ENCODE peak calls at places on chromosomes 11 and 22, in six cellular contexts. Y is IMR-90, E is H1, R is mesenchymal stem cell, Q is mesendoderm, S is neuronal stem cell. J is an unnamed sample.

GRCh38 chr11:95705485-95706124 is 84.0 kb downstream of the FAM76B start:
- DNase-seq in S (peak; percentile 84), Q (peak; percentile 83), R (peak; percentile 81), Y (peak; percentile 81), E (peak; percentile 88), J (peak; percentile 87)

GRCh38 chr11:79078999-79079398 is 361.8 kb downstream of the TENM4 start:
- DNase-seq in Y (no peak), S (no peak), E (no peak), R (no peak), Q (no peak), J (no peak)

GRCh38 chr11:86418929-86419328 is 44.2 kb downstream of the CCDC81 start:
- DNase-seq in Y (peak; percentile 28), Q (peak; percentile 36), S (no peak), E (no peak), R (no peak), J (no peak)

GRCh38 chr11:26827567-26828037 is 105.7 kb upstream of the SLC5A12 start:
- DNase-seq in S (no peak), Y (peak; percentile 30), R (peak; percentile 76), E (no peak), Q (no peak), J (no peak)

GRCh38 chr22:35608088-35608487 is 9.0 kb downstream of the MB start:
- DNase-seq in Y (no peak), Q (no peak), S (no peak), R (no peak), E (no peak), J (no peak)

GRCh38 chr22:42473484-42474193 is 41.4 kb upstream of the NFAM1 start:
- DNase-seq in S (peak; percentile 47), R (peak; percentile 74), Y (peak; percentile 63), E (no peak), Q (peak; percentile 72), J (no peak)

GRCh38 chr11:6927030-6927617 is 898 bp downstream of the ZNF215 start:
- DNase-seq in Y (no peak), S (no peak), E (no peak), R (no peak), Q (peak; percentile 7), J (no peak)

GRCh38 chr22:11253000-11253511 is 4274.9 kb upstream of the OR11H1 start:
- DNase-seq in R (no peak), Q (no peak), E (no peak), S (no peak), Y (no peak), J (peak; percentile 6)

GRCh38 chr11:63641727-63642126 is 27.5 kb upstream of the PLAAT3 start:
- DNase-seq in E (no peak), Q (no peak), R (no peak), S (no peak), Y (peak; percentile 10), J (no peak)

GRCh38 chr11:126083829-126084607 is 21.4 kb upstream of the CDON start:
- DNase-seq in S (peak; percentile 73), E (no peak), Y (no peak), R (no peak), Q (no peak), J (no peak)

GRCh38 chr22:27331526-27332281 is 469.9 kb downstream of the MN1 start:
- DNase-seq in E (peak; percentile 73), R (peak; percentile 84), S (no peak), Q (peak; percentile 44), Y (peak; percentile 27), J (peak; percentile 63)

GRCh38 chr22:44304354-44304753 is 8.4 kb downstream of the SHISAL1 start:
- DNase-seq in E (no peak), Q (no peak), Y (peak; percentile 47), S (no peak), R (peak; percentile 58), J (no peak)

GRCh38 chr11:107741044-107741823 is 29.4 kb upstream of the SLN start:
- DNase-seq in E (peak; percentile 54), Q (peak; percentile 62), R (peak; percentile 28), S (no peak), Y (peak; percentile 44), J (no peak)

GRCh38 chr11:57324886-57325734 is at the start of gene TNKS1BP1:
- DNase-seq in Q (peak; percentile 99), Y (peak; percentile 97), R (peak; percentile 98), E (peak; percentile 95), S (peak; percentile 96), J (peak; percentile 97)
- H3K18ac ChIP-seq in Q (peak within 1 kb of the TSS; percentile 96), Y (peak within 1 kb of the TSS; percentile 86), R (peak within 1 kb of the TSS; percentile 96), E (peak within 1 kb of the TSS; percentile 94), S (peak within 1 kb of the TSS; percentile 99), J (peak within 1 kb of the TSS; percentile 88)

DNA sequence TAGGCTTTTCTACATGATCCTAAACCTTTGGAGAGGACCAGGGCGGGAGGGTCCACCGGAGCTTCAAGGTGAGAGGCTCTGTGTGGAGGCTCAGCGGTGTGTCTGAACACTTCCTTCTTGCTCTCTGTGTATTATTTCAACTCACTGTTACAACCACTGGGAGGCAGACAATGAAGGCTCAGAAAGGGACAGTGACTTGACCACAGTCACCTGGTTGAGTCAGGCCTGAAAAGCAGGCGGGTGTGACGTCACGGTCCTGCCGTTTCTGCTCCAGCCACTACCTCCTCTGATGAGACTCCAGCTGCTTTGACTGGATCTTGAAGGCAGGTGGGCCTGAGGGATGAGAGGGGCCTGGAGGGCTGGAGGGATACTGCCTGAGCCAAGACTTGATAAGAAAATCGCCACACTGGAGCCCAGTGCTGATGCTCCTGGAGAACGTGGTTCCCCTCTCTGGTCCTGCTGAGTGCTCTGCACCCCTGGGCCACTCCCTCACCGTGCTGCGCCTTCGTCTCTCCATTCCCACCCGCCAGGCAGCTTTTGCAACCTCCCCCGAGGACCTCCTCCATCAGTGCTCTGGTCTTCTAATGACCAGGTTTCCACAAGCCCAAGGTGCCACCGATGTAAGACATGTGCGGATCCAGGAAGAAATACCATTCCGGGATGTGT is 27.9 kb downstream of the KCNC1 start:
- DNase-seq in S (no peak), Q (no peak), R (no peak), Y (no peak), E (no peak), J (no peak)
- H3K18ac ChIP-seq in S (peak overlapping the region; percentile 61), Q (no peak overlapping the region), R (no peak overlapping the region), Y (no peak overlapping the region), E (no peak overlapping the region), J (no peak overlapping the region)

GRCh38 chr11:116193321-116194114 is 579.3 kb downstream of the BUD13 start:
- DNase-seq in Y (peak; percentile 62), E (peak; percentile 71), Q (peak; percentile 89), S (peak; percentile 51), R (peak; percentile 36), J (peak; percentile 82)
- H3K18ac ChIP-seq in Y (peak overlapping the region; percentile 54), E (peak overlapping the region; percentile 43), Q (peak overlapping the region; percentile 41), S (peak overlapping the region; percentile 90), R (no peak overlapping the region), J (peak overlapping the region; percentile 75)

GRCh38 chr11:67240575-67241389 is 25.5 kb upstream of the GRK2 start:
- DNase-seq in Y (peak; percentile 75), S (no peak), Q (peak; percentile 92), R (peak; percentile 93), E (no peak), J (peak; percentile 44)

GRCh38 chr11:67242548-67242947 is 23.7 kb upstream of the GRK2 start:
- DNase-seq in Q (no peak), R (no peak), S (no peak), E (no peak), Y (no peak), J (no peak)

GRCh38 chr11:67238894-67239794 is 27.1 kb upstream of the GRK2 start:
- DNase-seq in E (no peak), Q (peak; percentile 27), R (peak; percentile 45), Y (peak; percentile 26), S (no peak), J (no peak)

GRCh38 chr11:67237574-67237973 is 28.7 kb upstream of the GRK2 start:
- DNase-seq in S (no peak), E (no peak), Q (no peak), Y (no peak), R (no peak), J (no peak)

GRCh38 chr11:67239795-67240574 is 26.3 kb upstream of the GRK2 start:
- DNase-seq in R (peak; percentile 99), E (peak; percentile 91), S (peak; percentile 96), Q (peak; percentile 100), Y (peak; percentile 99), J (peak; percentile 100)
- H3K18ac ChIP-seq in R (peak overlapping the region; percentile 70), E (peak overlapping the region; percentile 89), S (peak overlapping the region; percentile 89), Q (peak overlapping the region; percentile 80), Y (peak overlapping the region; percentile 55), J (peak overlapping the region; percentile 90)

GRCh38 chr22:37020192-37020479 is 594 bp downstream of the MPST start:
- DNase-seq in Q (peak; percentile 48), E (no peak), S (no peak), R (peak; percentile 63), Y (peak; percentile 47), J (no peak)

GRCh38 chr22:37019309-37020191 is at the start of the genes MPST and TST:
- DNase-seq in Y (peak; percentile 61), E (peak; percentile 79), S (peak; percentile 75), R (peak; percentile 72), Q (peak; percentile 77), J (peak; percentile 74)

GRCh38 chr22:37017356-37017755 is 1.9 kb downstream of the TST start:
- DNase-seq in Q (no peak), R (no peak), S (no peak), Y (no peak), E (no peak), J (no peak)

GRCh38 chr22:37018086-37018814 is 997 bp downstream of the TST start:
- DNase-seq in S (no peak), Y (no peak), Q (no peak), E (no peak), R (no peak), J (no peak)

DNA sequence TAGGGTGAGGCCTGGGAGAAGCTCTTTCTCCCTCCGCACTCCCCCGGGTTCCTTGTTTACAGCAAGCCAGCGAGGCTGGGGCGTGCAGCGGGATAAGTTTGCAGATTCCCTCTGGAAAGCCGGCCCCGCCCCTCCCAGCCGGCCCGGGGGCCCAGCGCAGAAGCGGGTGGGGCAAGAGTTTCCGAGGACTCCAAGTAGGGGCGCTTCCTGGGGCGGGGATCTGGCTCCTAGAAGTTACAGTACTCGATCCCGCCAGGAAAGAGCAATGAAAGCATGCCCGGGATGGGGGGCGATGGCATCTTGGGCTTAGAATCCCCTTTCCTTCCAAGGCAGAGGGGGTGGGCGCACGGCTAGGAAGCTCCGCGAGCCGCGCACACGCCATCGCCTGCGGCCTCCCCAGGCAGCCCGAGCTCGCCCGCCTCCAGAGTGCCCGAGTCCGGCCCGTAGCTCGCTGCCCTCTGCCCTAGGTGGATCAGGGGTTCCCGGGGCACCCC is 385 bp downstream of the TST start:
- DNase-seq in E (peak; percentile 78), S (peak; percentile 40), Q (peak; percentile 72), R (peak; percentile 82), Y (peak; percentile 55), J (peak; percentile 65)
- H3K18ac ChIP-seq in E (peak overlapping the region; percentile 48), S (peak overlapping the region; percentile 98), Q (peak overlapping the region; percentile 95), R (peak overlapping the region; percentile 85), Y (no peak overlapping the region), J (peak overlapping the region; percentile 4)

J was measured in H9.